ENCODE peak calls at places on chromosomes 5 and 9, in eight cellular contexts. One of them, this sample, is unnamed.

GRCh38 chr9:96185518-96186156 is 116.3 kb downstream of the HSD17B3 start:
- DNase-seq in non-pigmented ciliary epithelial cell: no peak
- DNase-seq in M059J: no peak
- DNase-seq in cardiac septum: no peak
- DNase-seq in stimulated activated CD4-positive, alpha-beta T cell treated with anti-CD3 and anti-CD28 coated beads, Interleukin-12 subunit alpha, Interleukin-12 subunit beta, amount 100 ng/mL, for 4 hours: no peak
- DNase-seq in ELR: no peak
- DNase-seq in pons: no peak
- DNase-seq in HTR-8/SVneo: no peak
- DNase-seq in this sample: no peak

GRCh38 chr5:3299441-3299840 is 296.2 kb upstream of the IRX1 start:
- DNase-seq in non-pigmented ciliary epithelial cell: no peak
- DNase-seq in M059J: no peak
- DNase-seq in cardiac septum: no peak
- DNase-seq in stimulated activated CD4-positive, alpha-beta T cell treated with anti-CD3 and anti-CD28 coated beads, Interleukin-12 subunit alpha, Interleukin-12 subunit beta, amount 100 ng/mL, for 4 hours: no peak
- DNase-seq in ELR: no peak
- DNase-seq in pons: no peak
- DNase-seq in HTR-8/SVneo: no peak
- DNase-seq in this sample: no peak

GRCh38 chr5:67983251-67983941 is 232.2 kb upstream of the PIK3R1 start:
- DNase-seq in non-pigmented ciliary epithelial cell: peak
- DNase-seq in M059J: peak
- DNase-seq in cardiac septum: no peak
- DNase-seq in stimulated activated CD4-positive, alpha-beta T cell treated with anti-CD3 and anti-CD28 coated beads, Interleukin-12 subunit alpha, Interleukin-12 subunit beta, amount 100 ng/mL, for 4 hours: no peak
- DNase-seq in ELR: peak
- DNase-seq in pons: no peak
- DNase-seq in HTR-8/SVneo: no peak
- DNase-seq in this sample: no peak

GRCh38 chr5:181245427-181246275 is 1.9 kb upstream of the RACK1 start:
- DNase-seq in non-pigmented ciliary epithelial cell: no peak
- DNase-seq in M059J: no peak
- DNase-seq in cardiac septum: no peak
- DNase-seq in stimulated activated CD4-positive, alpha-beta T cell treated with anti-CD3 and anti-CD28 coated beads, Interleukin-12 subunit alpha, Interleukin-12 subunit beta, amount 100 ng/mL, for 4 hours: no peak
- DNase-seq in ELR: no peak
- DNase-seq in pons: no peak
- DNase-seq in HTR-8/SVneo: peak
- DNase-seq in this sample: no peak

GRCh38 chr5:140966293-140967225 is at the start of gene PCDHAC2:
- DNase-seq in non-pigmented ciliary epithelial cell: no peak
- DNase-seq in M059J: peak
- DNase-seq in cardiac septum: no peak
- DNase-seq in stimulated activated CD4-positive, alpha-beta T cell treated with anti-CD3 and anti-CD28 coated beads, Interleukin-12 subunit alpha, Interleukin-12 subunit beta, amount 100 ng/mL, for 4 hours: no peak
- DNase-seq in ELR: no peak
- DNase-seq in pons: peak
- DNase-seq in HTR-8/SVneo: peak
- DNase-seq in this sample: peak

GRCh38 chr9:79671558-79671957 is 99.8 kb downstream of the TLE4 start:
- DNase-seq in non-pigmented ciliary epithelial cell: no peak
- DNase-seq in M059J: peak
- DNase-seq in cardiac septum: no peak
- DNase-seq in stimulated activated CD4-positive, alpha-beta T cell treated with anti-CD3 and anti-CD28 coated beads, Interleukin-12 subunit alpha, Interleukin-12 subunit beta, amount 100 ng/mL, for 4 hours: no peak
- DNase-seq in ELR: no peak
- DNase-seq in pons: no peak
- DNase-seq in HTR-8/SVneo: no peak
- DNase-seq in this sample: no peak

GRCh38 chr5:175383350-175383749 is 60.6 kb downstream of the DRD1 start:
- DNase-seq in non-pigmented ciliary epithelial cell: no peak
- DNase-seq in M059J: peak
- DNase-seq in cardiac septum: no peak
- DNase-seq in stimulated activated CD4-positive, alpha-beta T cell treated with anti-CD3 and anti-CD28 coated beads, Interleukin-12 subunit alpha, Interleukin-12 subunit beta, amount 100 ng/mL, for 4 hours: no peak
- DNase-seq in ELR: no peak
- DNase-seq in pons: peak
- DNase-seq in HTR-8/SVneo: no peak
- DNase-seq in this sample: peak

GRCh38 chr5:10828241-10828640 is 67.2 kb upstream of the DAP start:
- DNase-seq in non-pigmented ciliary epithelial cell: no peak
- DNase-seq in M059J: peak
- DNase-seq in cardiac septum: no peak
- DNase-seq in stimulated activated CD4-positive, alpha-beta T cell treated with anti-CD3 and anti-CD28 coated beads, Interleukin-12 subunit alpha, Interleukin-12 subunit beta, amount 100 ng/mL, for 4 hours: no peak
- DNase-seq in ELR: peak
- DNase-seq in pons: no peak
- DNase-seq in HTR-8/SVneo: no peak
- DNase-seq in this sample: no peak

GRCh38 chr9:5002811-5003210 is 17.7 kb downstream of the JAK2 start:
- DNase-seq in non-pigmented ciliary epithelial cell: no peak
- DNase-seq in M059J: no peak
- DNase-seq in cardiac septum: no peak
- DNase-seq in stimulated activated CD4-positive, alpha-beta T cell treated with anti-CD3 and anti-CD28 coated beads, Interleukin-12 subunit alpha, Interleukin-12 subunit beta, amount 100 ng/mL, for 4 hours: no peak
- DNase-seq in ELR: no peak
- DNase-seq in pons: no peak
- DNase-seq in HTR-8/SVneo: no peak
- DNase-seq in this sample: no peak

GRCh38 chr5:83570916-83571315 is 99.4 kb downstream of the VCAN start:
- DNase-seq in non-pigmented ciliary epithelial cell: no peak
- DNase-seq in M059J: peak
- DNase-seq in cardiac septum: no peak
- DNase-seq in stimulated activated CD4-positive, alpha-beta T cell treated with anti-CD3 and anti-CD28 coated beads, Interleukin-12 subunit alpha, Interleukin-12 subunit beta, amount 100 ng/mL, for 4 hours: no peak
- DNase-seq in ELR: no peak
- DNase-seq in pons: no peak
- DNase-seq in HTR-8/SVneo: no peak
- DNase-seq in this sample: no peak

GRCh38 chr5:92309336-92309991 is 926.3 kb upstream of the ARRDC3 start:
- DNase-seq in non-pigmented ciliary epithelial cell: peak
- DNase-seq in M059J: peak
- DNase-seq in cardiac septum: no peak
- DNase-seq in stimulated activated CD4-positive, alpha-beta T cell treated with anti-CD3 and anti-CD28 coated beads, Interleukin-12 subunit alpha, Interleukin-12 subunit beta, amount 100 ng/mL, for 4 hours: no peak
- DNase-seq in ELR: peak
- DNase-seq in pons: peak
- DNase-seq in HTR-8/SVneo: peak
- DNase-seq in this sample: peak

GRCh38 chr9:134502261-134503211 is 139.1 kb upstream of the COL5A1 start:
- DNase-seq in non-pigmented ciliary epithelial cell: peak
- DNase-seq in M059J: peak
- DNase-seq in cardiac septum: peak
- DNase-seq in stimulated activated CD4-positive, alpha-beta T cell treated with anti-CD3 and anti-CD28 coated beads, Interleukin-12 subunit alpha, Interleukin-12 subunit beta, amount 100 ng/mL, for 4 hours: no peak
- DNase-seq in ELR: peak
- DNase-seq in pons: no peak
- DNase-seq in HTR-8/SVneo: peak
- DNase-seq in this sample: peak

This sample was measured in Ammon's horn.